ENCODE peak calls at places on chromosomes 5 and 9, in nine cellular contexts. A is GM20000; Z is endothelial cell of umbilical vein; L is CD4-positive, alpha-beta memory T cell; Y is C1 segment of cervical spinal cord; S is anterior cingulate cortex; N is foreskin fibroblast; O is EH; T is colonic mucosa. V is an unnamed sample.

GRCh38 chr5:147481376-147481775 is 28.5 kb downstream of the DPYSL3 start:
- DNase-seq in Z (peak), N (no peak), L (no peak), Y (no peak), S (no peak), A (no peak), T (no peak), O (peak), V (peak)

GRCh38 chr9:90003046-90003355 is 398.2 kb downstream of the GADD45G start:
- DNase-seq in A (no peak), S (no peak), Z (no peak), Y (no peak), L (no peak), N (no peak), T (no peak), O (no peak), V (no peak)

GRCh38 chr5:122559676-122560075 is 215.2 kb upstream of the SNX2 start:
- DNase-seq in Y (no peak), S (no peak), O (no peak), A (no peak), L (no peak), N (no peak), Z (peak), T (no peak), V (no peak)

GRCh38 chr9:105437704-105438103 is 10.1 kb upstream of the FSD1L start:
- DNase-seq in Z (no peak), N (no peak), S (no peak), L (no peak), O (no peak), A (no peak), T (no peak), Y (no peak), V (no peak)

GRCh38 chr9:123438321-123438720 is 82.3 kb downstream of the CRB2 start:
- DNase-seq in Y (no peak), O (no peak), L (no peak), S (no peak), T (no peak), Z (peak), N (no peak), A (no peak), V (no peak)

GRCh38 chr9:89595646-89596045 is 9.2 kb upstream of the GADD45G start:
- DNase-seq in L (no peak), S (no peak), N (no peak), O (no peak), T (peak), Z (no peak), A (no peak), Y (no peak), V (no peak)

GRCh38 chr5:113250341-113250953 is 184.3 kb downstream of the TSSK1B start:
- DNase-seq in O (peak), L (no peak), Y (no peak), T (no peak), A (no peak), Z (peak), N (peak), S (no peak), V (no peak)

GRCh38 chr5:150595466-150596031 is 44.9 kb upstream of the SYNPO start:
- DNase-seq in S (no peak), Y (no peak), T (no peak), N (no peak), L (no peak), Z (peak), A (no peak), O (no peak), V (no peak)

GRCh38 chr5:110639307-110639902 is 87.1 kb downstream of the TMEM232 start:
- DNase-seq in Z (no peak), T (no peak), S (no peak), Y (no peak), N (no peak), A (no peak), L (no peak), O (no peak), V (no peak)

GRCh38 chr5:157378509-157378908 is 81.5 kb upstream of the NIPAL4 start:
- DNase-seq in S (no peak), N (no peak), Z (no peak), L (no peak), O (no peak), A (no peak), Y (no peak), T (no peak), V (no peak)

GRCh38 chr9:36894695-36895310 is 139.3 kb downstream of the PAX5 start:
- DNase-seq in S (no peak), Y (no peak), L (no peak), O (no peak), Z (no peak), T (no peak), N (no peak), A (no peak), V (no peak)

GRCh38 chr5:94471496-94471895 is 146.9 kb downstream of the KIAA0825 start:
- DNase-seq in L (no peak), Z (peak), S (no peak), O (peak), Y (no peak), A (no peak), T (no peak), N (no peak), V (no peak)

GRCh38 chr9:120737411-120737810 is 23.1 kb upstream of the MEGF9 start:
- DNase-seq in Z (no peak), Y (no peak), L (no peak), A (no peak), N (no peak), S (no peak), T (no peak), O (no peak), V (no peak)

GRCh38 chr5:142512041-142512679 is 173.7 kb downstream of the FGF1 start:
- DNase-seq in L (no peak), T (no peak), O (peak), N (peak), Y (no peak), A (no peak), S (no peak), Z (no peak), V (no peak)

GRCh38 chr9:95772320-95773060 is 103.0 kb upstream of the ERCC6L2 start:
- DNase-seq in L (no peak), Y (no peak), A (no peak), N (peak), S (no peak), T (peak), Z (no peak), O (peak), V (no peak)

GRCh38 chr9:346114-346513 is 131.4 kb downstream of the DOCK8 start:
- DNase-seq in Y (no peak), A (no peak), T (no peak), S (no peak), N (no peak), L (no peak), O (no peak), Z (no peak), V (no peak)

GRCh38 chr9:81759680-81760215 is 70.4 kb upstream of the TLE1 start:
- DNase-seq in N (peak), O (peak), S (no peak), T (no peak), Z (peak), A (no peak), Y (no peak), L (no peak), V (peak)

GRCh38 chr9:121261107-121261460 is 6.9 kb upstream of the GSN start:
- DNase-seq in L (no peak), Z (peak), O (peak), Y (peak), N (no peak), A (no peak), S (peak), T (no peak), V (no peak)

GRCh38 chr5:175059687-175060194 is 335.4 kb downstream of the MSX2 start:
- DNase-seq in L (peak), T (peak), N (no peak), Z (no peak), A (peak), S (peak), Y (no peak), O (peak), V (no peak)

GRCh38 chr5:109281136-109281690 is 128.6 kb downstream of the PJA2 start:
- DNase-seq in A (no peak), L (no peak), Y (no peak), S (no peak), O (no peak), N (no peak), T (peak), Z (no peak), V (no peak)

GRCh38 chr5:13348568-13348967 is 595.9 kb downstream of the DNAH5 start:
- DNase-seq in A (no peak), N (no peak), Y (no peak), L (no peak), T (no peak), Z (no peak), O (no peak), S (no peak), V (peak)

GRCh38 chr9:1869843-1870242 is 145.3 kb upstream of the SMARCA2 start:
- DNase-seq in Z (no peak), A (peak), S (no peak), Y (no peak), O (peak), T (peak), L (peak), N (no peak), V (no peak)

GRCh38 chr5:74942622-74943286 is 76.6 kb upstream of the FAM169A start:
- DNase-seq in N (no peak), O (no peak), A (no peak), S (no peak), T (no peak), Y (no peak), L (no peak), Z (no peak), V (no peak)

GRCh38 chr9:114122152-114122615 is 23.1 kb upstream of the KIF12 start:
- DNase-seq in N (no peak), L (no peak), O (no peak), Y (no peak), A (no peak), T (no peak), Z (no peak), S (no peak), V (no peak)

V was measured in epithelial cell of prostate.